ENCODE peak calls at places on chromosomes 13 and 19, in four cellular contexts. P is HepG2, U is WTC11, O is K562. C is an unnamed sample.

GRCh38 chr13:107421028-107421427 is 794.3 kb downstream of the LIG4 start:
- DNase-seq in P (no peak), U (no peak), O (no peak), C (no peak)

GRCh38 chr13:99322297-99323103 is 15.3 kb upstream of the GPR183 start:
- DNase-seq in P (no peak), U (no peak), O (peak), C (peak)

GRCh38 chr19:46608178-46608577 is 7.0 kb downstream of the CALM3 start:
- DNase-seq in P (no peak), U (no peak), O (no peak), C (no peak)

GRCh38 chr19:347946-348861 is 3.6 kb upstream of the MIER2 start:
- DNase-seq in P (peak), U (peak), O (peak), C (no peak)

GRCh38 chr19:55340144-55340783 is 588 bp downstream of the KMT5C start:
- DNase-seq in P (no peak), U (no peak), O (peak), C (no peak)

GRCh38 chr19:40223135-40223822 is 3.2 kb downstream of the CCNP start:
- DNase-seq in P (no peak), U (peak), O (no peak), C (no peak)

GRCh38 chr19:48741222-48741999 is 1.0 kb upstream of the RASIP1 start:
- DNase-seq in P (no peak), U (peak), O (peak), C (no peak)

GRCh38 chr19:50026550-50026906 is 723 bp downstream of the ZNF473 start:
- DNase-seq in P (no peak), U (no peak), O (no peak), C (no peak)

GRCh38 chr19:55647732-55648656 is at the start of gene CCDC106:
- DNase-seq in P (peak), U (peak), O (peak), C (no peak)

GRCh38 chr13:40146063-40146462 is 490.6 kb downstream of the COG6 start:
- DNase-seq in P (no peak), U (peak), O (no peak), C (no peak)

GRCh38 chr13:21328201-21328600 is 130.9 kb downstream of the ZDHHC20 start:
- DNase-seq in P (no peak), U (no peak), O (no peak), C (no peak)

GRCh38 chr19:47028372-47028672 is 8.7 kb downstream of the NPAS1 start:
- DNase-seq in P (no peak), U (no peak), O (no peak), C (no peak)

GRCh38 chr13:72651196-72651595 is 76.2 kb downstream of the MZT1 start:
- DNase-seq in P (peak), U (no peak), O (no peak), C (no peak)

GRCh38 chr13:66353664-66354063 is 876.5 kb downstream of the PCDH9 start:
- DNase-seq in P (no peak), U (no peak), O (peak), C (no peak)

GRCh38 chr19:19546751-19547162 is 8.7 kb downstream of the CILP2 start:
- DNase-seq in P (no peak), U (peak), O (no peak), C (no peak)

GRCh38 chr19:52297601-52298358 is 811 bp downstream of the ZNF480 start:
- DNase-seq in P (no peak), U (no peak), O (peak), C (no peak)

GRCh38 chr13:111275382-111275781 is 45.1 kb upstream of the TEX29 start:
- DNase-seq in P (no peak), U (no peak), O (no peak), C (no peak)

GRCh38 chr19:11268783-11269267 is 6.5 kb upstream of the DOCK6 start:
- DNase-seq in P (peak), U (no peak), O (peak), C (no peak)

GRCh38 chr13:99258946-99259345 is 767 bp upstream of the GPR18 start:
- DNase-seq in P (no peak), U (no peak), O (no peak), C (no peak)

GRCh38 chr19:17706750-17707181 is 12.5 kb upstream of the MAP1S start:
- DNase-seq in P (peak), U (peak), O (peak), C (no peak)

DNA sequence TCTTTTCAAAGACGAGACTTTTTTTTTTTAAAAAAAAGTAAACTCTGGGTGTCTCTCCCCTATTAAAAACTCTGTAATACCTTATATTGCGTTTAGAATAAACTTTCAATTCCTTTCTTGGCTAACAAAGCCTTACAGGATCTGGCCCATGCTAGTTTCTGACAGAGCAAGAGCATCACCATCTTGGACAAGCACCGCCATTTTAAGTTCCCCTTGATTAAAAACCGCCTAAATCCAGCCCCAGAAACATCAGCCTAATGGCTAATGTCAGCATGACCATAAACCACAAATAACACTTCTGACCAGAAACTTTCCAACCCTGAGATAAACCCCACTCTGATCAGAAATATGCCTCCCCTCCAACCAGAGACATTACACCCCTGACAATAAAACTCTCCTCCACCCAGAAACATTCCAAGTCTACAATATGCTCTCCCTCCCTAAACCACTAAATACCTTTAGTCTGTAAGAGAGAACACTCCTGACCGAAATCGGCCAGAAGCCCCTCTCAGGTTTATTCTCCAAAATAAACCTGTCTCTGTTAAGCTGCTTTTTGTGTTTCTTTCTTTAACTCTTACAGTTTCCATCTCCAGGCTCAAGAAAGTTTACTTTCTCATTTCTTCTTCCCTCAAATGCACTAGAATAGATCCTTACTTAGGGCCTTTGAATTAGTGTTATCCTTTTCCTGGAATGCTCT is 1.6 kb upstream of the AKAP11 start:
- DNase-seq in P (no peak), U (no peak), O (no peak), C (no peak)
- TF ChIP-seq CREM in P (no peak), U (no peak), O (no peak), C (no peak)

GRCh38 chr19:33282036-33282686 is 20.2 kb downstream of the CEBPA start:
- DNase-seq in P (no peak), U (no peak), O (no peak), C (no peak)
- TF ChIP-seq CREM in P (no peak), U (no peak), O (no peak), C (no peak)

GRCh38 chr13:31860002-31860401 is 120.7 kb downstream of the RXFP2 start:
- DNase-seq in P (no peak), U (no peak), O (no peak), C (no peak)

GRCh38 chr13:31864307-31864706 is 125.0 kb downstream of the RXFP2 start:
- DNase-seq in P (no peak), U (no peak), O (no peak), C (no peak)

GRCh38 chr13:31862828-31863227 is 123.5 kb downstream of the RXFP2 start:
- DNase-seq in P (no peak), U (no peak), O (no peak), C (no peak)

GRCh38 chr13:31859546-31859945 is 120.2 kb downstream of the RXFP2 start:
- DNase-seq in P (no peak), U (no peak), O (no peak), C (no peak)
- TF ChIP-seq CREM in P (no peak), U (no peak), O (no peak), C (no peak)

GRCh38 chr13:113860051-113860471 is 3.8 kb downstream of the GAS6 start:
- DNase-seq in P (peak), U (peak), O (no peak), C (no peak)
- TF ChIP-seq CREM in P (no peak), U (no peak), O (no peak), C (no peak)

GRCh38 chr13:94641432-94641941 is 39.8 kb downstream of the GPR180 start:
- DNase-seq in P (no peak), U (no peak), O (no peak), C (no peak)
- TF ChIP-seq CREM in P (no peak), U (no peak), O (no peak), C (no peak)

DNA sequence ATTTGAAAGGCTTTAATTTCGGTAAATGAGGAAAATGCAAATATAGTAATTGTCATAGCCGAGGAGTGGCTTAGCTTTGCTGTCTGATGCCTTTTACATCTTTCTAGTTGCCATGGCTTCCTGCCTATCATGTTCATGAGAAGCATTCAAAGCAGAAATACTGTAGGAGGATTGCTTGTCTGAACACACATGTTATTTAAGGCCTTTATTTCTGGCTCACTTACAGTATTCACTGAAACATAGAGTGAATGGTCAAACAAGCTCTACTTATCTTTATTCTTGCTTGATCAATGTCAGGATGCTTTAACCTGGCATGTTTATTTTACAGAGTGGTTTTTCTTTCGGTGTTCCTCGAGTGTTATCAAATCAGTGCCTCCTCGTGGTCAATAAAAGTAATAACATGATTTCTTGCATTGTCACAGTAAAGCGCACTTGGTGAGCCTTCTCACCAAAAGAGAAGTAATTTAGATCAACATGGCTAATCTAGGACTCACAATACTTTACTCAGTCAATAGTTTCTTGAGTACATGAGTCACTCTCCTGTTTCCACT is 73.5 kb upstream of the PCDH17 start:
- DNase-seq in P (peak), U (no peak), O (no peak), C (no peak)
- TF ChIP-seq CREM in P (no peak), U (no peak), O (no peak), C (no peak)

GRCh38 chr13:113837554-113838355 is 26.1 kb downstream of the GAS6 start:
- DNase-seq in P (peak), U (no peak), O (peak), C (no peak)

GRCh38 chr13:113835461-113836274 is 28.2 kb downstream of the GAS6 start:
- DNase-seq in P (no peak), U (no peak), O (no peak), C (no peak)

GRCh38 chr13:113838711-113839201 is 25.1 kb downstream of the GAS6 start:
- DNase-seq in P (no peak), U (no peak), O (no peak), C (no peak)

GRCh38 chr13:113834496-113835200 is 29.2 kb downstream of the GAS6 start:
- DNase-seq in P (no peak), U (no peak), O (no peak), C (no peak)

GRCh38 chr13:113836917-113837553 is 26.8 kb downstream of the GAS6 start:
- DNase-seq in P (no peak), U (no peak), O (no peak), C (no peak)
- TF ChIP-seq CREM in P (no peak), U (no peak), O (no peak), C (no peak)

GRCh38 chr19:31911577-31911976 is 433.8 kb upstream of the ZNF507 start:
- DNase-seq in P (no peak), U (no peak), O (no peak), C (no peak)

GRCh38 chr19:31902821-31903220 is 442.6 kb upstream of the ZNF507 start:
- DNase-seq in P (no peak), U (no peak), O (no peak), C (no peak)

GRCh38 chr19:31908486-31909255 is 436.7 kb upstream of the ZNF507 start:
- DNase-seq in P (no peak), U (no peak), O (no peak), C (no peak)

GRCh38 chr19:31905980-31906948 is 439.1 kb upstream of the ZNF507 start:
- DNase-seq in P (no peak), U (no peak), O (no peak), C (no peak)
- TF ChIP-seq CREM in P (no peak), U (no peak), O (no peak), C (no peak)

DNA sequence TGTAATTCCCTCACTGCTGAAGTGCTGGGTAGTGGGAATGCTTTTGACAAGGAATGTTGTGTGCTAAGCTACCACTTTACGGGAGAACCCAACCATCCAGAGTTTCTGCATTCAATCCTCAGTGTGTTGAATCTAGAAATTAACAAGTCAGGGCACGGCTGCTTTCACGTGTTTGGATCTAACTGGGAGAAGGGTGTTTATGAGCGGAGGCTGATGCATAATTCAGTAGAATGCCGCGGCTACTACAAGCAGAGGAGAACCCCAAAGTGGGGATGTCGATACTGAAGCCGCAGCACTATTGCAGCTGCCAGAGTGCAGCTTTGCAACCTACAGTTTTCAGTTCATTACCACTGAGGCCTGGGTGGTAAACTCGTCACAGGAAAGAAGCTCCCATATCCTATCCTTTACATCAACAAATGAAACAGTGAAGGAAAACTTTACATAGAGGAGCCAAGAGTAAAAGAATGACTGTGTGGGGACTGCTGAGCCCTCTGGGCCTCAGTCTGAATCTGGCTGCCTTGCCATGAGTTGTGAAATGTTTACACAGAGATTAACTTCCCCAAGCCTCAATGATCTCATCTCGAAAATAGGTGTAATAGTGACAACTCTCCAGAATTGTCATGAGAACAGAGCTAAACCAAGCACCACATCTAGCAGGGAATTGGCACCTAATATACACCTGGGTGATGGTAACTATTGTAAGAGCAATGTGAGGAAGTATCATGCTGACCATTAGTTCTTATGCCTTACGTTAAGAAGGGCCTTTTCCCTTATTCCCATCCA is 531.7 kb downstream of the MYO16 start:
- DNase-seq in P (no peak), U (no peak), O (no peak), C (no peak)
- TF ChIP-seq CREM in P (no peak), U (no peak), O (no peak), C (no peak)

C was measured in GM12878.